ENCODE peak calls at places on chromosomes 5 and 9, in eight cellular contexts. Z, M, F, Q, H, G, J and P are unnamed samples.

GRCh38 chr5:158995694-158996173 is 104.0 kb downstream of the EBF1 start:
- DNase-seq in Z (no peak), M (no peak), F (peak), Q (no peak), H (no peak), G (no peak), J (no peak), P (no peak)

GRCh38 chr9:99336531-99336930 is 114.4 kb downstream of the SEC61B start:
- DNase-seq in Z (no peak), M (no peak), F (no peak), Q (no peak), H (no peak), G (no peak), J (no peak), P (no peak)

GRCh38 chr9:134963546-134963945 is 45.8 kb upstream of the FCN1 start:
- DNase-seq in Z (no peak), M (no peak), F (no peak), Q (no peak), H (no peak), G (no peak), J (no peak), P (no peak)

GRCh38 chr9:3971391-3972082 is 328.3 kb downstream of the GLIS3 start:
- DNase-seq in Z (peak), M (no peak), F (no peak), Q (no peak), H (no peak), G (no peak), J (no peak), P (no peak)

GRCh38 chr5:75951158-75951557 is 132.0 kb upstream of the SV2C start:
- DNase-seq in Z (no peak), M (no peak), F (no peak), Q (no peak), H (no peak), G (no peak), J (no peak), P (no peak)

GRCh38 chr9:113533335-113534225 is 70.1 kb downstream of the RGS3 start:
- DNase-seq in Z (no peak), M (no peak), F (no peak), Q (no peak), H (no peak), G (no peak), J (no peak), P (no peak)

GRCh38 chr5:77893225-77893860 is 117.2 kb upstream of the TBCA start:
- DNase-seq in Z (peak), M (no peak), F (peak), Q (peak), H (no peak), G (peak), J (no peak), P (no peak)

GRCh38 chr9:1604942-1605560 is 410.1 kb upstream of the SMARCA2 start:
- DNase-seq in Z (no peak), M (peak), F (peak), Q (peak), H (no peak), G (no peak), J (no peak), P (peak)

GRCh38 chr5:59149271-59149670 is 566.4 kb downstream of the RAB3C start:
- DNase-seq in Z (no peak), M (no peak), F (no peak), Q (no peak), H (no peak), G (no peak), J (no peak), P (no peak)

GRCh38 chr5:68817696-68818695 is 275.8 kb upstream of the SLC30A5 start:
- DNase-seq in Z (peak), M (peak), F (no peak), Q (no peak), H (no peak), G (no peak), J (no peak), P (no peak)